ENCODE peak calls at places on chromosomes 7 and 10, in four cellular contexts. K is neuronal stem cell, P is H1, M is H9. I is an unnamed sample.

GRCh38 chr10:93503075-93503474 is 6.7 kb downstream of the CEP55 start:
- DNase-seq in K (no peak), P (no peak), M (no peak), I (no peak)

GRCh38 chr10:75107756-75108683 is 3.4 kb upstream of the SAMD8 start:
- DNase-seq in K (no peak), P (peak), M (no peak), I (no peak)

GRCh38 chr7:148941598-148942280 is 57.6 kb upstream of the EZH2 start:
- DNase-seq in K (peak), P (peak), M (peak), I (peak)

GRCh38 chr10:100357073-100357858 is 10.2 kb downstream of the SCD start:
- DNase-seq in K (no peak), P (no peak), M (no peak), I (no peak)

GRCh38 chr10:68176797-68177196 is 55.1 kb downstream of the ATOH7 start:
- DNase-seq in K (no peak), P (no peak), M (no peak), I (no peak)

GRCh38 chr10:10816453-10816852 is 201.2 kb upstream of the CELF2 start:
- DNase-seq in K (no peak), P (no peak), M (no peak), I (no peak)

GRCh38 chr7:106652092-106652491 is 8.9 kb downstream of the CCDC71L start:
- DNase-seq in K (no peak), P (no peak), M (no peak), I (no peak)

GRCh38 chr7:158863611-158864506 is 7.5 kb downstream of the DYNC2I1 start:
- DNase-seq in K (no peak), P (no peak), M (no peak), I (peak)

GRCh38 chr10:131842351-131843088 is 58.3 kb upstream of the PPP2R2D start:
- DNase-seq in K (no peak), P (no peak), M (peak), I (no peak)

GRCh38 chr7:57398548-57398947 is 51.4 kb upstream of the ZNF716 start:
- DNase-seq in K (no peak), P (no peak), M (no peak), I (no peak)

GRCh38 chr7:2399848-2400587 is 3.4 kb upstream of the CHST12 start:
- DNase-seq in K (no peak), P (no peak), M (no peak), I (peak)

GRCh38 chr10:21292763-21293517 is 232.5 kb downstream of the SKIDA1 start:
- DNase-seq in K (peak), P (peak), M (peak), I (peak)

GRCh38 chr7:87128883-87129282 is 23.4 kb upstream of the DMTF1 start:
- DNase-seq in K (peak), P (no peak), M (peak), I (no peak)

GRCh38 chr10:22433875-22434274 is 88.6 kb downstream of the SPAG6 start:
- DNase-seq in K (no peak), P (no peak), M (no peak), I (peak)

GRCh38 chr10:61923210-61924024 is 21.9 kb downstream of the ARID5B start:
- DNase-seq in K (no peak), P (no peak), M (no peak), I (peak)

GRCh38 chr7:121744877-121745276 is 128.1 kb upstream of the PTPRZ1 start:
- DNase-seq in K (no peak), P (no peak), M (no peak), I (no peak)

GRCh38 chr10:63865210-63865609 is 344.0 kb downstream of the REEP3 start:
- DNase-seq in K (no peak), P (no peak), M (no peak), I (no peak)

GRCh38 chr7:90574136-90574819 is 21.8 kb upstream of the CDK14 start:
- DNase-seq in K (no peak), P (no peak), M (no peak), I (peak)

GRCh38 chr10:5544216-5544805 is 19.6 kb downstream of the CALML3 start:
- DNase-seq in K (no peak), P (no peak), M (no peak), I (no peak)

GRCh38 chr7:103989785-103990775 is 622 bp upstream of the RELN start:
- DNase-seq in K (peak), P (peak), M (peak), I (peak)

GRCh38 chr10:49324711-49325110 is 25.7 kb downstream of the C10orf71 start:
- DNase-seq in K (no peak), P (no peak), M (peak), I (no peak)

GRCh38 chr7:128940494-128941322 is 3.0 kb downstream of the IRF5 start:
- DNase-seq in K (no peak), P (peak), M (no peak), I (no peak)

GRCh38 chr7:128392446-128393327 is 17.1 kb downstream of the IMPDH1 start:
- DNase-seq in K (no peak), P (no peak), M (no peak), I (no peak)

GRCh38 chr7:79781716-79782115 is 328.2 kb upstream of the MAGI2 start:
- DNase-seq in K (no peak), P (no peak), M (no peak), I (peak)

GRCh38 chr10:79400567-79401004 is 44.8 kb downstream of the ZCCHC24 start:
- DNase-seq in K (no peak), P (peak), M (peak), I (peak)

GRCh38 chr7:949021-949934 is 5.2 kb downstream of the ADAP1 start:
- DNase-seq in K (no peak), P (no peak), M (peak), I (no peak)

DNA sequence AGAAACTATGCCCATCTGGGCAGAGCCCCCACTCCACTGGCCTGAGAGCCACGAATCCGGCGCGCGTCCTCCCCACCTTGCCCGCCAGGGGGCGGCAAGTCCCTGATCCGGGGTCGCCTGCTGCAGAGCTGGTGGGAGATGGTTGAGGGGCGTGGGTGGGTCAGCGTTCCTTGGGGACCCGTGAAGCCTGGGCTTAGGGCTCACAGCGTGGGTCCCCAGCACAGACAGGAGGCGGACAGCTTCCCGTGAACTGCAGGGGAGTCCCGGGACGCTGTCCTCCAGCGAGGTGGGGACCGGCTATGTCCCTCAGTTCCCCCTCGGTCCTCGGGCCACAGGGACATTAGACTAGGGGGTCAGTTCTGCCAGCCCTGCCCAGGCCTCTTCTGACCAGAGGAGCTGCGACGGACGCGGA is 574 bp upstream of the POP7 start:
- DNase-seq in K (peak), P (peak), M (peak), I (no peak)
- H4K8ac ChIP-seq in K (no peak), P (peak), M (no peak), I (peak)

DNA sequence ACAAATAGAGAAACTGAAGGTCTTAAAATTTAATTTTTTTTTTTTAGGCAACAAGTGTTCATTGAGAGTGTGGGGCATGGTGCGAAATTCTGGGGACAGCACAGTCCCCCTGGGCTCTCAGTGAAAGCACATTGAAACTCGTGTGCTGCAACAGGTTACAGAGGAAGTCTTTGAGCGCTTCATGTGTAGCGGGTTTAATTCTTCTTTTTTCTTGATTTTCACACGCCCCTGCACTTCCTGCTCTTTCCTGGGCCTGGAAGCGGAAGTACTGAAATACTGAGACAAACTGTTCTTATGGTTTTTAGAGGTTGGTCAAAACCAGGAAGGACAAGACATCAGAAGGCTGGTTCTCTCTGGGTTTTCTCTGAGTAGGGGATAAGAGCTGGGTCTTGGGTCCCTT is 203.5 kb downstream of the PTEN start:
- DNase-seq in K (no peak), P (no peak), M (no peak), I (no peak)
- H2BK12ac ChIP-seq in K (no peak), P (no peak), M (no peak), I (no peak)

GRCh38 chr7:40230086-40230485 is 95.3 kb downstream of the SUGCT start:
- DNase-seq in K (no peak), P (no peak), M (no peak), I (no peak)
- H2BK15ac ChIP-seq in K (no peak), P (no peak), M (no peak), I (no peak)

DNA sequence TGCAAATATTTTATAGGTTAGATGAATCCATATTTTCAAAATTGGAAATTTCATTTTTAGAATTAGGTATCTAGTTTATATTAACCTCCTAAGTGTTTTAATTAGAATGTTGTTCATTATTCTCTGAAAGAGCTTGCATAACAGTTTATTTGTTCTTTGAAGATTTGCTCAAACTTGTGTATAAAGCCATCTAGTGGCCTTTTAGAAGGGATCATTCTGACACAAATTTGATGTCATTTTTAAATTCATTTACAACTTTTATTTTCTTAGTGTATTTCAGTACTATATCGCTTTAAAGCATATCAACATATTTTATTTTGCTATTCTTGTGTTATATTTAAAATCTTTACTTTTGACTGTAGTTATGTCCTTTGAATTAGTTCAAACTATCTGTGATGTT is 527.0 kb upstream of the NRG3 start:
- DNase-seq in K (no peak), P (no peak), M (no peak), I (no peak)
- H4K8ac ChIP-seq in K (no peak), P (no peak), M (no peak), I (no peak)